ENCODE peak calls at places on chromosomes 5 and 9, in seven cellular contexts. L, P, U, E, F, N and O are unnamed samples.

GRCh38 chr9:129568560-129569505 is 52.1 kb downstream of the C9orf50 start:
- DNase-seq in N (no peak), U (no peak), E (no peak), F (peak; percentile 71), P (no peak), L (no peak), O (no peak)

GRCh38 chr9:117839862-117840261 is 135.7 kb downstream of the TLR4 start:
- DNase-seq in F (no peak), L (no peak), E (no peak), N (no peak), U (no peak), P (no peak), O (no peak)

GRCh38 chr5:168066536-168067208 is 224.8 kb upstream of the WWC1 start:
- DNase-seq in P (no peak), U (no peak), F (no peak), N (no peak), L (no peak), E (no peak), O (no peak)

GRCh38 chr5:35229076-35230042 is 928 bp downstream of the PRLR start:
- DNase-seq in F (peak; percentile 77), E (no peak), L (peak; percentile 61), U (peak; percentile 30), P (no peak), N (no peak), O (no peak)

GRCh38 chr9:113479150-113479761 is 15.7 kb downstream of the RGS3 start:
- DNase-seq in E (no peak), N (no peak), F (peak; percentile 37), U (no peak), P (no peak), L (no peak), O (no peak)

GRCh38 chr5:179152941-179153340 is 92.8 kb downstream of the ZNF354C start:
- DNase-seq in L (no peak), N (no peak), E (peak; percentile 62), U (no peak), P (no peak), F (no peak), O (no peak)

GRCh38 chr9:137670391-137671195 is 51.8 kb downstream of the EHMT1 start:
- DNase-seq in F (peak; percentile 79), E (peak; percentile 68), N (no peak), P (no peak), L (no peak), U (peak; percentile 56), O (peak; percentile 12)

GRCh38 chr5:99037668-99038067 is 108.9 kb upstream of the CHD1 start:
- DNase-seq in P (peak; percentile 77), N (no peak), F (no peak), E (peak; percentile 88), U (no peak), L (peak; percentile 72), O (peak; percentile 33)

GRCh38 chr5:53110156-53110555 is 599 bp upstream of the MOCS2 start:
- DNase-seq in U (no peak), E (no peak), F (no peak), P (no peak), L (no peak), N (no peak), O (no peak)

GRCh38 chr5:56457887-56458451 is 224.8 kb upstream of the ANKRD55 start:
- DNase-seq in E (no peak), N (no peak), P (no peak), U (no peak), F (no peak), L (no peak), O (no peak)

GRCh38 chr5:121596882-121597281 is 254.8 kb upstream of the FTMT start:
- DNase-seq in E (no peak), F (peak; percentile 12), N (no peak), P (no peak), L (no peak), U (no peak), O (no peak)

GRCh38 chr5:164980480-164980879 is 1475.1 kb downstream of the MAT2B start:
- DNase-seq in P (no peak), U (no peak), L (no peak), F (no peak), N (no peak), E (no peak), O (no peak)

GRCh38 chr9:130445268-130445983 is 665 bp downstream of the ASS1 start:
- DNase-seq in P (no peak), U (no peak), N (no peak), F (peak; percentile 78), L (peak; percentile 27), E (peak; percentile 64), O (peak; percentile 50)

GRCh38 chr5:115735108-115735998 is 81.1 kb downstream of the CDO1 start:
- DNase-seq in L (no peak), U (peak; percentile 8), N (no peak), P (no peak), F (no peak), E (no peak), O (no peak)

GRCh38 chr9:21546949-21547348 is 64.8 kb upstream of the IFNE start:
- DNase-seq in N (no peak), L (no peak), F (no peak), U (no peak), E (no peak), P (no peak), O (no peak)

GRCh38 chr9:92385001-92385400 is 19.4 kb downstream of the OGN start:
- DNase-seq in N (no peak), P (no peak), E (no peak), L (no peak), U (no peak), F (no peak), O (no peak)

GRCh38 chr9:35650341-35651158 is at the start of gene SIT1:
- DNase-seq in F (no peak), P (peak; percentile 43), E (peak; percentile 82), U (no peak), L (no peak), N (no peak), O (no peak)

GRCh38 chr9:124477211-124478013 is 27.2 kb downstream of the ADGRD2 start:
- DNase-seq in N (no peak), P (no peak), L (no peak), U (peak; percentile 51), F (peak; percentile 47), E (no peak), O (no peak)

GRCh38 chr5:124732891-124733670 is 13.4 kb downstream of the ZNF608 start:
- DNase-seq in P (no peak), U (no peak), N (no peak), E (no peak), F (no peak), L (no peak), O (no peak)

GRCh38 chr9:123607987-123608565 is 252.1 kb downstream of the CRB2 start:
- DNase-seq in F (no peak), N (no peak), E (no peak), L (no peak), P (no peak), U (no peak), O (no peak)

DNA sequence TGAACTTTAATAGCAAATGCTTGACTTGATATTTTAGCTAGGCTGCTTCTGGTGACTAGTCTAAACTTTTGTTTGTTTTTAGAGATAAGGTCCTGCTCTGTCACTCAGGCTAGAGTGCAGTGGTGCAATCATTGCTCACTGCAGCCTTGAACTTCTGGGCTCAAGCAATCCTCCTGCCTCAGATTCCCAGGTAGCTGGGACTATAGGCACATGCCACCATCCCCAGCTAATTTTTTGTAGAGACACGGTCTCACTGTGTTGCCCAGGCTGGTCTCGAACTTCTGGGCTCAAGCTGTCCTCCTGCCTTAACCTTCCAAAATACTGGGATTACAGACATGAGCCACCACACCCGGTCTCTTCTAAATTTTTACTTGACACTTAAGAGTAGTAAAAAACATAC is 20.7 kb downstream of the CDC37L1 start:
- DNase-seq in E (no peak), F (no peak), P (no peak), U (no peak), N (no peak), L (peak; percentile 28), O (no peak)
- H3K36me3 ChIP-seq in E (peaks cover 97% of the 10 kb centered on the region), F (no peaks in the 10 kb centered on the region), P (peaks cover 71% of the 10 kb centered on the region), U (peaks cover 90% of the 10 kb centered on the region), N (peaks cover 93% of the 10 kb centered on the region), L (peaks cover 18% of the 10 kb centered on the region), O (peaks cover 3% of the 10 kb centered on the region)

DNA sequence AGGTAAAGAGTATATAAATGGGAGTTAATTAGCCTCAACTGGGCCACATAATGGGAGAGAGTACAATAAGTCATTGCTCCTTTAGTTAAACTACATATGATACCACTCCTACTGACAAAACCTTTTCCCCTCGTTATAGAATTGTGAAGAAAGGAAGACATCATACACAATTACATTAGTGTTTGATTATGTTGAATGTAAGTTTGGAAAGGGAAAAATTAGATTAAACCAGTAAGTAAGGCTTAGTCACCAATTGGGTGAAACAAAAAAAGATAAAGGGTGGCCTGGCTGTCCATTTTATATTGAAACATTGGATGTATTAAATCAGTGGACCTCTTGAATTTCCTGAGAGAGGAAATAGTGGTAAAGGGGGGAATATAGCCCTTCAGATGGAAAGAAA is 464.3 kb upstream of the PAPPA start:
- DNase-seq in U (no peak), E (no peak), P (no peak), F (no peak), N (no peak), L (no peak), O (no peak)
- H3K4me3 ChIP-seq in U (no peak overlapping the region), E (no peak overlapping the region), P (no peak overlapping the region), F (no peak overlapping the region), N (no peak overlapping the region), L (no peak overlapping the region), O (no peak overlapping the region)

GRCh38 chr9:111917980-111918379 is 21.4 kb downstream of the UGCG start:
- DNase-seq in E (no peak), P (no peak), N (no peak), F (no peak), L (no peak), U (no peak), O (no peak)

GRCh38 chr9:111917201-111917600 is 20.6 kb downstream of the UGCG start:
- DNase-seq in E (no peak), L (no peak), F (no peak), U (no peak), N (no peak), P (no peak), O (no peak)

GRCh38 chr9:111920531-111920930 is 23.9 kb downstream of the UGCG start:
- DNase-seq in E (no peak), F (no peak), U (no peak), P (no peak), N (no peak), L (no peak), O (no peak)

GRCh38 chr9:111922324-111923013 is 25.9 kb downstream of the UGCG start:
- DNase-seq in E (no peak), L (no peak), P (no peak), U (no peak), F (no peak), N (no peak), O (no peak)

GRCh38 chr9:111919875-111920274 is 23.3 kb downstream of the UGCG start:
- DNase-seq in E (no peak), L (no peak), U (no peak), F (no peak), P (no peak), N (no peak), O (no peak)
- H3K36me3 ChIP-seq in E (peaks cover 96% of the 10 kb centered on the region), L (peaks cover 30% of the 10 kb centered on the region), U (peaks cover 60% of the 10 kb centered on the region), F (no peaks in the 10 kb centered on the region), P (peaks cover 41% of the 10 kb centered on the region), N (no peaks in the 10 kb centered on the region), O (peaks cover 8% of the 10 kb centered on the region)

GRCh38 chr5:1387876-1388275 is 43.0 kb upstream of the CLPTM1L start:
- DNase-seq in L (no peak), U (no peak), P (no peak), N (no peak), E (no peak), F (no peak), O (no peak)
- H3K4me3 ChIP-seq in L (no peak overlapping the region), U (no peak overlapping the region), P (no peak overlapping the region), N (no peak overlapping the region), E (no peak overlapping the region), F (no peak overlapping the region), O (no peak overlapping the region)